ENCODE peak calls at places on chromosome 14, in seven cellular contexts. G, U, X, J, R, L and O are unnamed samples.

GRCh38 chr14:89444044-89444443 is 27.0 kb upstream of the FOXN3 start:
- DNase-seq in G (no peak), U (no peak), X (no peak), J (no peak), R (no peak), L (no peak), O (no peak)

GRCh38 chr14:37167151-37168047 is 5.0 kb downstream of the SLC25A21 start:
- DNase-seq in G (no peak), U (peak), X (no peak), J (peak), R (no peak), L (peak), O (no peak)

GRCh38 chr14:103398427-103399195 is 13.4 kb downstream of the MARK3 start:
- DNase-seq in G (no peak), U (no peak), X (no peak), J (no peak), R (no peak), L (no peak), O (no peak)

GRCh38 chr14:96055065-96055752 is 16.0 kb downstream of the C14orf132 start:
- DNase-seq in G (no peak), U (no peak), X (no peak), J (no peak), R (no peak), L (no peak), O (no peak)

GRCh38 chr14:102292446-102292845 is 12.5 kb downstream of the MOK start:
- DNase-seq in G (no peak), U (no peak), X (no peak), J (no peak), R (no peak), L (no peak), O (no peak)

GRCh38 chr14:61559641-61560201 is 135.6 kb upstream of the HIF1A start:
- DNase-seq in G (peak), U (no peak), X (peak), J (peak), R (no peak), L (no peak), O (peak)

GRCh38 chr14:45868377-45868776 is 615.4 kb upstream of the MIS18BP1 start:
- DNase-seq in G (no peak), U (no peak), X (no peak), J (no peak), R (peak), L (no peak), O (no peak)

GRCh38 chr14:90378249-90378648 is 18.6 kb upstream of the CALM1 start:
- DNase-seq in G (no peak), U (no peak), X (no peak), J (no peak), R (no peak), L (no peak), O (no peak)

GRCh38 chr14:91369628-91370445 is 47.8 kb downstream of the CCDC88C start:
- DNase-seq in G (no peak), U (no peak), X (no peak), J (no peak), R (no peak), L (no peak), O (peak)

GRCh38 chr14:95185452-95186392 is 28.4 kb upstream of the DICER1 start:
- DNase-seq in G (no peak), U (no peak), X (no peak), J (peak), R (no peak), L (no peak), O (no peak)

GRCh38 chr14:92633274-92633616 is 115.2 kb downstream of the LGMN start:
- DNase-seq in G (no peak), U (no peak), X (no peak), J (no peak), R (no peak), L (no peak), O (no peak)

GRCh38 chr14:104885031-104885972 is 20.2 kb downstream of the CEP170B start:
- DNase-seq in G (no peak), U (no peak), X (no peak), J (no peak), R (no peak), L (no peak), O (no peak)

GRCh38 chr14:22472935-22473854 is 115.8 kb downstream of the DAD1 start:
- DNase-seq in G (peak), U (peak), X (peak), J (peak), R (no peak), L (no peak), O (peak)

GRCh38 chr14:92539419-92539818 is 25.8 kb downstream of the RIN3 start:
- DNase-seq in G (no peak), U (no peak), X (no peak), J (no peak), R (no peak), L (no peak), O (no peak)

GRCh38 chr14:95561001-95561412 is 26.2 kb downstream of the GLRX5 start:
- DNase-seq in G (peak), U (peak), X (peak), J (peak), R (peak), L (peak), O (peak)

GRCh38 chr14:102125546-102125945 is 14.2 kb upstream of the WDR20 start:
- DNase-seq in G (no peak), U (no peak), X (no peak), J (no peak), R (no peak), L (no peak), O (no peak)

GRCh38 chr14:102672410-102672960 is 80.0 kb downstream of the RCOR1 start:
- DNase-seq in G (no peak), U (no peak), X (no peak), J (no peak), R (no peak), L (no peak), O (no peak)

GRCh38 chr14:50647753-50648152 is 20.4 kb downstream of the SAV1 start:
- DNase-seq in G (no peak), U (no peak), X (no peak), J (no peak), R (no peak), L (no peak), O (no peak)

GRCh38 chr14:27668531-27668930 is 1070.7 kb upstream of the NOVA1 start:
- DNase-seq in G (no peak), U (no peak), X (no peak), J (no peak), R (no peak), L (no peak), O (no peak)

GRCh38 chr14:106691601-106692291 is 1165.4 kb downstream of the TMEM121 start:
- DNase-seq in G (peak), U (peak), X (no peak), J (peak), R (peak), L (no peak), O (peak)

GRCh38 chr14:76870146-76870545 is 43.9 kb downstream of the LRRC74A start:
- DNase-seq in G (peak), U (peak), X (no peak), J (no peak), R (no peak), L (no peak), O (peak)

GRCh38 chr14:25041898-25042297 is 8.0 kb downstream of the STXBP6 start:
- DNase-seq in G (no peak), U (no peak), X (no peak), J (no peak), R (no peak), L (no peak), O (no peak)

GRCh38 chr14:89773644-89774316 is 180.8 kb downstream of the EFCAB11 start:
- DNase-seq in G (no peak), U (peak), X (no peak), J (no peak), R (peak), L (peak), O (peak)

DNA sequence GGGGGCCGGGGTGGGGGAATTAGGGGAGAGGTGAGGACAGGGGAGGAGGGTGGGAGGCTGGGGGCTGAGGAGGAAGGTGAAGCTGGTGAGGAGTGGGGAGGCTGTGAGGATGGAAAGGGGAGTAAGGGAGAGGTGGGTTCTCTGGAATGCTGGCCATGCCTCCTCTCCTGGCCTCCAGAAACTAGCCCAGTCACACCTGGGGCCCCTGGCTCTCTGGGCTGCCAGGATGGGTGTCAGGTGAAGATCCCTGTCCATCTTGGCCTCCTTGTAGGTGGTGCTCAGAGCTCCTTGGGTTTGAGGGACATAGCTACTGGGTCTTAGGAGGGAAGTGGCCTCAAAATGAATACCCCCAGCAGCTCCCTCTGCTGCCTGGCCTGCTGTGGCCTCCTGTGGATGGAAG is 13.1 kb downstream of the RTL1 start:
- DNase-seq in G (no peak), U (no peak), X (no peak), J (no peak), R (no peak), L (no peak), O (no peak)
- TF ChIP-seq SP1 in G (no peak), U (no peak), X (no peak), J (no peak), R (no peak), L (no peak), O (no peak)

GRCh38 chr14:70814466-70814865 is 5.2 kb upstream of the MAP3K9 start:
- DNase-seq in G (no peak), U (no peak), X (no peak), J (no peak), R (no peak), L (no peak), O (no peak)

GRCh38 chr14:70821581-70821915 is 12.2 kb upstream of the MAP3K9 start:
- DNase-seq in G (no peak), U (peak), X (no peak), J (no peak), R (no peak), L (no peak), O (no peak)

GRCh38 chr14:70812124-70812818 is 3.0 kb upstream of the MAP3K9 start:
- DNase-seq in G (no peak), U (no peak), X (no peak), J (no peak), R (no peak), L (no peak), O (no peak)

GRCh38 chr14:70811578-70811977 is 2.3 kb upstream of the MAP3K9 start:
- DNase-seq in G (no peak), U (no peak), X (no peak), J (no peak), R (no peak), L (no peak), O (peak)

DNA sequence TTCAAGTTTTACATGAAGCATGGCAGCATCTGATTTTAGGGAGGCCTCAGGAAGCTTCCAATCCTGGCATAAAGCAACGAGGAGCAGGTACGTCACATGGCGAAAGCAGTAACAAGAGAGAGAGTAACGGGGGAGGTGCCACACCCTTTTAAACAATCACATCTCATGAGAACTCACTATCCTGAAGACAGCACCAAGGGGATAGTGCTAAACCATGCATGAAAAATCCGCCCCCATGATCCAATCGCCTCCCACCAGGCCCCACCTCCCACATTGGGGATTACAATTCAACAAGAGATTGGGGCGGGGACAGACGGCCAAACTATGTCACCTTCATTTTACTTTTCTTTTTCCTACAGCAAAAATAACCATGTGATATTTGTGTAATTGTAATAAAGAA is 7.2 kb upstream of the MAP3K9 start:
- DNase-seq in G (no peak), U (no peak), X (no peak), J (no peak), R (no peak), L (no peak), O (no peak)
- TF ChIP-seq SP1 in G (no peak), U (no peak), X (no peak), J (no peak), R (no peak), L (no peak), O (no peak)

GRCh38 chr14:71693373-71693772 is 238.9 kb upstream of the RGS6 start:
- DNase-seq in G (no peak), U (no peak), X (no peak), J (no peak), R (no peak), L (no peak), O (no peak)
- TF ChIP-seq SP1 in G (no peak), U (no peak), X (no peak), J (no peak), R (no peak), L (no peak), O (no peak)

GRCh38 chr14:65560340-65561027 is 148.0 kb downstream of the FUT8 start:
- DNase-seq in G (no peak), U (no peak), X (no peak), J (no peak), R (no peak), L (no peak), O (no peak)

GRCh38 chr14:65555358-65555757 is 142.8 kb downstream of the FUT8 start:
- DNase-seq in G (no peak), U (no peak), X (no peak), J (no peak), R (no peak), L (no peak), O (no peak)

GRCh38 chr14:65552724-65553123 is 140.2 kb downstream of the FUT8 start:
- DNase-seq in G (no peak), U (no peak), X (no peak), J (no peak), R (no peak), L (no peak), O (no peak)

GRCh38 chr14:65558363-65558762 is 145.8 kb downstream of the FUT8 start:
- DNase-seq in G (no peak), U (no peak), X (no peak), J (no peak), R (no peak), L (no peak), O (no peak)
- TF ChIP-seq SP1 in G (no peak), U (no peak), X (no peak), J (no peak), R (no peak), L (no peak), O (no peak)

GRCh38 chr14:79703209-79703608 is 508.1 kb downstream of the DIO2 start:
- DNase-seq in G (no peak), U (no peak), X (no peak), J (no peak), R (no peak), L (no peak), O (no peak)

GRCh38 chr14:79702197-79702596 is 509.1 kb downstream of the DIO2 start:
- DNase-seq in G (no peak), U (no peak), X (no peak), J (no peak), R (no peak), L (no peak), O (no peak)

GRCh38 chr14:79704406-79704805 is 506.9 kb downstream of the DIO2 start:
- DNase-seq in G (no peak), U (no peak), X (no peak), J (no peak), R (no peak), L (no peak), O (no peak)

GRCh38 chr14:79706382-79706781 is 504.9 kb downstream of the DIO2 start:
- DNase-seq in G (no peak), U (no peak), X (no peak), J (no peak), R (no peak), L (no peak), O (no peak)

DNA sequence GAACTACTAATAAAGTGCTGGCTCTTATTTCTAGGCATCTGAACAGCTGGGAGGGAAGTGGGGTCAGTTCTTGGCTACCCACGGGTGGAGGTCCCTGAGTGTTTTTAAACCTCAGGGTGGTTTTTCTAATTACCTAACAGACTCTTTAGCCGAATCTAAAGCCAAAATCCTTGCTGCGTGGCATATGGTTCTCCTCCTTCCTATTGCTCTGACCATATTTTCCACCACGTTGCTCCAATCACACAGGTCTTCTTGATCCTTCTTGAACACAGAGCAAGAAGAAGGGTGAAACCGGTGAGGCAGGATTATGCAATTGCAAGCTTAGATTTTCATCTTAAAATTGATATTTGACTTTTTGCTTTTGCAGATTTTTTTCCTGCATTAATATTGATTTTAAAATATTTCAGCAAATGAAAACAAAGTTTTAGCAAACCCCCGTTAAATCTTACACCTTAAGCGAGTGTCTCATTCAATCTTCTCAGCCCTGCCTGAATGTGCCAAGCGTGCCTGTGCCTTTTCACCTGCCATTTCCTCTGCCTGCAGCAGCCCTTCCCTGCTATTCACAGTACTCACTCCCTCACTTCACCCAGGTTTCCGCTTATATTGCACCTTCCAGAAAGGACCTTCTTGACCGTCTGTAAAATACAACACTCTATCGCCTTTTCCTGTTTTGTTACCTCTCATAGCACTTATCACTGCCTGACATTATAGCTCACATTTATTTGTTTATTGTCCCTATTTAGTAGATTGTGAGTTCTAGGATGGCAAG is 506.0 kb downstream of the DIO2 start:
- DNase-seq in G (no peak), U (no peak), X (no peak), J (no peak), R (no peak), L (no peak), O (no peak)
- TF ChIP-seq SP1 in G (no peak), U (no peak), X (no peak), J (no peak), R (no peak), L (no peak), O (no peak)

GRCh38 chr14:93759781-93760307 is 28.4 kb downstream of the PRIMA1 start:
- DNase-seq in G (no peak), U (no peak), X (no peak), J (no peak), R (no peak), L (no peak), O (no peak)
- TF ChIP-seq SP1 in G (no peak), U (no peak), X (no peak), J (no peak), R (no peak), L (no peak), O (no peak)

GRCh38 chr14:83707056-83707455 is 1822.9 kb upstream of the FLRT2 start:
- DNase-seq in G (no peak), U (no peak), X (no peak), J (no peak), R (no peak), L (no peak), O (no peak)

GRCh38 chr14:83713736-83714135 is 1816.2 kb upstream of the FLRT2 start:
- DNase-seq in G (no peak), U (no peak), X (no peak), J (no peak), R (no peak), L (no peak), O (no peak)

GRCh38 chr14:83714141-83714540 is 1815.8 kb upstream of the FLRT2 start:
- DNase-seq in G (no peak), U (no peak), X (no peak), J (no peak), R (no peak), L (no peak), O (no peak)

GRCh38 chr14:83709116-83709515 is 1820.8 kb upstream of the FLRT2 start:
- DNase-seq in G (no peak), U (no peak), X (no peak), J (no peak), R (no peak), L (no peak), O (no peak)

GRCh38 chr14:83712730-83713129 is 1817.2 kb upstream of the FLRT2 start:
- DNase-seq in G (no peak), U (no peak), X (no peak), J (no peak), R (no peak), L (no peak), O (no peak)
- TF ChIP-seq SP1 in G (no peak), U (no peak), X (no peak), J (no peak), R (no peak), L (no peak), O (no peak)

DNA sequence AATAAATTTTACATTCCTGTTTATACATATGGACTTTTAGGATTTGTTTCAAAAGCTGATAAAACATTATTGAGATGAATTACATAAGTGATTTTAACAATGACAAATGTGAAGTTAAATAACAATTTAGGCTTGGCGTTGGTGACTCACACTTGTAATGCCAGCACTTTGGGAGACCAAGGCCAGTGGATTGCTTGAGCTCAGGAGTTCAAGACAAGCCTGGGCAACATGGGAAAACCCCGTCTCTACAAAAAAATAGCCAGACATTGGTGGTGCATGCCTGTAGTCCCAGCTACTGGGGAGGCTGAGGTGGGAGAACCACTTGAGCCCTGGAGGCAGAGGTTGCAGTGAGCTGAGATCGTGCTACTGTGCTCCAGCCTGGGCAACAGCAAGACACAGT is 7.4 kb downstream of the ACOT2 start:
- DNase-seq in G (no peak), U (no peak), X (no peak), J (no peak), R (no peak), L (no peak), O (no peak)
- TF ChIP-seq SP1 in G (no peak), U (no peak), X (no peak), J (no peak), R (no peak), L (no peak), O (no peak)

GRCh38 chr14:68792830-68793733 is at the start of gene ZFP36L1:
- DNase-seq in G (peak), U (peak), X (peak), J (peak), R (peak), L (peak), O (peak)
- TF ChIP-seq SP1 in G (no peak), U (peak), X (no peak), J (peak), R (peak), L (no peak), O (peak)

GRCh38 chr14:31950331-31950730 is 126.8 kb upstream of the ARHGAP5 start:
- DNase-seq in G (no peak), U (no peak), X (no peak), J (no peak), R (no peak), L (no peak), O (no peak)
- TF ChIP-seq SP1 in G (no peak), U (no peak), X (no peak), J (no peak), R (no peak), L (no peak), O (no peak)